ENCODE peak calls at places on chromosomes 7 and 10, in seven cellular contexts. E, I, R, T, U, S and C are unnamed samples.

GRCh38 chr7:106629521-106629920 is 31.4 kb downstream of the CCDC71L start:
- DNase-seq in R (no peak), U (no peak), T (no peak), I (peak; percentile 47), E (peak; percentile 68), S (no peak), C (no peak)

GRCh38 chr7:84372155-84372621 is 177.6 kb upstream of the SEMA3A start:
- DNase-seq in I (peak; percentile 88), S (no peak), U (peak; percentile 11), E (peak; percentile 98), R (no peak), T (peak; percentile 83), C (peak; percentile 83)

GRCh38 chr10:124221356-124222297 is 128.2 kb upstream of the CHST15 start:
- DNase-seq in R (no peak), S (no peak), E (no peak), T (no peak), U (no peak), I (peak; percentile 36), C (peak; percentile 15)

GRCh38 chr10:4067552-4068254 is 282.7 kb upstream of the KLF6 start:
- DNase-seq in R (peak; percentile 36), S (no peak), U (no peak), E (no peak), T (no peak), I (peak; percentile 52), C (no peak)

GRCh38 chr10:8794860-8795259 is 740.4 kb downstream of the GATA3 start:
- DNase-seq in E (no peak), I (no peak), U (no peak), T (no peak), R (no peak), S (no peak), C (no peak)

GRCh38 chr7:118057404-118057803 is 126.6 kb upstream of the LSM8 start:
- DNase-seq in E (no peak), T (no peak), I (no peak), R (no peak), S (no peak), U (no peak), C (peak; percentile 23)

GRCh38 chr10:28291881-28292297 is 11.0 kb downstream of the MPP7 start:
- DNase-seq in S (no peak), U (no peak), I (peak; percentile 25), E (peak; percentile 93), T (peak; percentile 55), R (no peak), C (peak; percentile 96)

GRCh38 chr7:80721880-80722595 is 83.6 kb downstream of the CD36 start:
- DNase-seq in R (no peak), I (peak; percentile 86), U (no peak), E (peak; percentile 92), S (no peak), T (no peak), C (peak; percentile 82)

GRCh38 chr7:108016841-108017775 is 14.1 kb upstream of the LAMB1 start:
- DNase-seq in I (peak; percentile 57), T (no peak), E (peak; percentile 70), R (no peak), U (peak; percentile 29), S (no peak), C (peak; percentile 67)
- TF ChIP-seq CTCF in I (peak; percentile 57), T (peak; percentile 54), E (peak; percentile 43), R (peak; percentile 48), U (peak; percentile 49), S (no peak), C (peak; percentile 67)

GRCh38 chr7:112150823-112151641 is 55.2 kb downstream of the DOCK4 start:
- DNase-seq in E (peak; percentile 18), T (no peak), I (no peak), U (no peak), S (no peak), R (no peak), C (no peak)

GRCh38 chr7:112152186-112152585 is 54.0 kb downstream of the DOCK4 start:
- DNase-seq in I (no peak), T (no peak), S (no peak), E (no peak), R (no peak), U (no peak), C (no peak)

GRCh38 chr7:112149734-112150133 is 56.5 kb downstream of the DOCK4 start:
- DNase-seq in S (no peak), R (no peak), E (no peak), T (no peak), I (no peak), U (no peak), C (no peak)

GRCh38 chr7:112144284-112145059 is 61.7 kb downstream of the DOCK4 start:
- DNase-seq in U (no peak), T (no peak), R (no peak), I (peak; percentile 56), E (peak; percentile 17), S (no peak), C (no peak)

GRCh38 chr7:112147752-112148435 is 58.3 kb downstream of the DOCK4 start:
- DNase-seq in I (no peak), E (no peak), S (no peak), R (no peak), U (no peak), T (no peak), C (no peak)
- TF ChIP-seq CTCF in I (no peak), E (no peak), S (peak; percentile 17), R (no peak), U (no peak), T (no peak), C (no peak)

GRCh38 chr10:79070091-79070610 is 1.4 kb downstream of the ZMIZ1 start:
- DNase-seq in S (no peak), E (no peak), T (no peak), I (peak; percentile 42), R (peak; percentile 62), U (no peak), C (no peak)

GRCh38 chr10:79067241-79068202 is 1.2 kb upstream of the ZMIZ1 start:
- DNase-seq in U (peak; percentile 91), T (peak; percentile 84), R (peak; percentile 87), S (peak; percentile 85), I (peak; percentile 95), E (peak; percentile 91), C (peak; percentile 73)

GRCh38 chr10:79069325-79070090 is 742 bp downstream of the ZMIZ1 start:
- DNase-seq in U (peak; percentile 38), T (no peak), S (no peak), R (peak; percentile 61), E (no peak), I (peak; percentile 61), C (peak; percentile 20)

GRCh38 chr10:79068203-79068561 is 584 bp upstream of the ZMIZ1 start:
- DNase-seq in R (no peak), I (peak; percentile 26), S (no peak), U (no peak), T (no peak), E (no peak), C (no peak)

DNA sequence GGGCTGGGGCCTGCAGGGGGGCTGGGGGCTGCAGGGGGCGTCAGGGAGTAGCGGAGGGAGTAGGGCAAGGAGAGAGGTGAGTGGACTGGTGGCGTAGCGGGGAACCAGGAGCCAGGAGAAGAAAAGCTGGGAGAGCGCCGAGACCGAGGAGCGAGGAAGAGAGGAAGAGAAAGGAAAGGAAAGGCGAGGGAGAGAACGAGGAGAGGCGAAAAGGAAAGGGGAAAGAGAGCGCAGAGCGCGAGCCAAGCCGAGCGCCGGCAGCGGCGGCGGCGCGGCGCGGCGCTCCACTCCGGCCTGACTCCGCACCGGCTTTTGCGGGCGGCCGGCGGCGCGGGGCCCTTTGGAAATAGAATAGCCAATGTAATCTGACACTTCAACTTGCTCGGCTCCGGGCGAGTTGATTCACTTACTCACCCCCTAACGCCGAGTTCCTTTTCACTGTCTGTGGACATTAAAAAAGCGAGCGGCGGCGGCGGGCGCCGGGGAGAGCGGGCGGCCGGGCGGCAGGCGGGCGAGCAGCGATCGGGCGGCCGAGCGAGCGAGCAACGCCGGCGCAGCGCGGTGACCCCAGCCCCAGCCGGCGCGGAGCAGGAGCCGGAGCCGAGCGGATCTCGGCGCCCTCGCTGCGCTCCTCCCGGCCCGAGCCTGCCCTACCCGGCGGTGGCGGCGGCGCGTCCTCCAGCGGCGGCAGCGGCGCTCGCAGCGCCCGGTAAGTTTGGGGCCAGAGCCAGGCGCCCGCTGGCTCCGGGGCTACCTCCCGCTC is at the start of gene ZMIZ1:
- DNase-seq in S (peak; percentile 86), U (peak; percentile 87), T (peak; percentile 75), R (peak; percentile 92), I (peak; percentile 95), E (peak; percentile 93), C (peak; percentile 92)
- TF ChIP-seq CTCF in S (no peak), U (peak; percentile 18), T (peak; percentile 7), R (no peak), I (no peak), E (peak; percentile 39), C (no peak)

DNA sequence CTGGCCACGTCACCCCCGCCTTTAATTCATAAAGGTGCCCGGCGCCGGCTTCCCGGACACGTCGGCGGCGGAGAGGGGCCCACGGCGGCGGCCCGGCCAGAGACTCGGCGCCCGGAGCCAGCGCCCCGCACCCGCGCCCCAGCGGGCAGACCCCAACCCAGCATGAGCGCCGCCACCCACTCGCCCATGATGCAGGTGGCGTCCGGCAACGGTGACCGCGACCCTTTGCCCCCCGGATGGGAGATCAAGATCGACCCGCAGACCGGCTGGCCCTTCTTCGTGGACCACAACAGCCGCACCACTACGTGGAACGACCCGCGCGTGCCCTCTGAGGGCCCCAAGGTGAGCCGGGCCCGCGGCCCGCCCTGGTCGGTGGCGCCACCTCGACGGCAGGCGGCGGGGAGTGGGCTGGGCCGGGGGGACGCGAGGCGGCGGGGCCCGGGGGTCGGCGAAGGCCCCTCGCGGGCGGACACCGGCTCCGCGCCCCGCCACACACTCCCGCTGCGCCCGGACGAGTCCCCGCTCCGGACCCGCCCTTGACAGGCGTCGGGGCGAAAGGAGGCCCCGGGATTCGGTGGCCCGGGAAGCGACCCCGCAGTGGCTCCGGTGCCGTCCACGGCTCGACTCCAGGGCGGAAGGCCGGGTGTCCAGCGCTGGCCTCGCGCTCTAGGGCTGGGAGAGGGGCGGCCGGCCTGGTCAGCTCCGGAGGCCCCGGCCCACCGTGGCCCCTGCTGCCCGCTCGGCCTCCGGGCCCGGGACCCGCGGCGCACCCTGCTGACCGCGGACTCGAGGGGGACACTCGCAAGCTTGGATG is 541 bp downstream of the BAG3 start:
- DNase-seq in R (peak; percentile 31), T (no peak), I (no peak), U (no peak), E (no peak), S (no peak), C (no peak)
- TF ChIP-seq CTCF in R (no peak), T (no peak), I (no peak), U (no peak), E (no peak), S (no peak), C (no peak)

GRCh38 chr10:24723386-24723787 is 300 bp downstream of the ARHGAP21 start:
- DNase-seq in U (no peak), E (peak; percentile 36), T (no peak), I (peak; percentile 37), R (peak; percentile 41), S (no peak), C (no peak)
- TF ChIP-seq CTCF in U (no peak), E (no peak), T (no peak), I (no peak), R (no peak), S (no peak), C (no peak)

GRCh38 chr7:132503415-132503814 is 72.9 kb downstream of the PLXNA4 start:
- DNase-seq in E (no peak), T (no peak), R (no peak), U (no peak), I (no peak), S (no peak), C (no peak)
- TF ChIP-seq CTCF in E (no peak), T (no peak), R (no peak), U (peak; percentile 45), I (no peak), S (no peak), C (no peak)

GRCh38 chr7:158428842-158429753 is 158.5 kb downstream of the PTPRN2 start:
- DNase-seq in S (no peak), U (peak; percentile 4), T (no peak), R (no peak), I (no peak), E (no peak), C (no peak)
- TF ChIP-seq CTCF in S (no peak), U (no peak), T (no peak), R (no peak), I (no peak), E (no peak), C (no peak)